ENCODE peak calls at places on chromosome 11, in eight cellular contexts. K is lung, R is fibroblast of the aortic adventitia, O is GM13976, D is suprapubic skin, Z is esophagus squamous epithelium, F is body of pancreas, B is fibroblast of pulmonary artery. V is an unnamed sample.

GRCh38 chr11:83072689-83073242 is 1.1 kb upstream of the RAB30 start:
- DNase-seq in K (no peak), R (no peak), O (no peak), D (no peak), Z (no peak), F (no peak), B (no peak), V (no peak)

GRCh38 chr11:117010808-117011540 is 87.3 kb downstream of the SIK3 start:
- DNase-seq in K (no peak), R (peak), O (no peak), D (no peak), Z (no peak), F (no peak), B (peak), V (no peak)

GRCh38 chr11:79042824-79043223 is 398.0 kb downstream of the TENM4 start:
- DNase-seq in K (no peak), R (no peak), O (no peak), D (no peak), Z (no peak), F (no peak), B (no peak), V (no peak)

GRCh38 chr11:111047376-111047775 is 198.1 kb upstream of the POU2AF2 start:
- DNase-seq in K (no peak), R (no peak), O (no peak), D (no peak), Z (no peak), F (no peak), B (no peak), V (no peak)

GRCh38 chr11:83574516-83574915 is 288.3 kb upstream of the CCDC90B start:
- DNase-seq in K (no peak), R (peak), O (no peak), D (no peak), Z (no peak), F (no peak), B (no peak), V (no peak)

GRCh38 chr11:93519179-93519578 is 24.0 kb downstream of the SMCO4 start:
- DNase-seq in K (no peak), R (no peak), O (no peak), D (no peak), Z (no peak), F (no peak), B (no peak), V (no peak)

GRCh38 chr11:125514336-125515101 is 18.5 kb upstream of the FEZ1 start:
- DNase-seq in K (no peak), R (peak), O (peak), D (no peak), Z (no peak), F (no peak), B (peak), V (peak)

GRCh38 chr11:39221739-39222138 is 2237.7 kb downstream of the LRRC4C start:
- DNase-seq in K (no peak), R (no peak), O (no peak), D (no peak), Z (no peak), F (no peak), B (no peak), V (no peak)

GRCh38 chr11:129331217-129331616 is 44.4 kb upstream of the BARX2 start:
- DNase-seq in K (no peak), R (peak), O (no peak), D (no peak), Z (no peak), F (peak), B (peak), V (no peak)

GRCh38 chr11:129331871-129332274 is 43.8 kb upstream of the BARX2 start:
- DNase-seq in K (peak), R (peak), O (peak), D (peak), Z (no peak), F (peak), B (peak), V (peak)

GRCh38 chr11:129333873-129334272 is 41.8 kb upstream of the BARX2 start:
- DNase-seq in K (no peak), R (no peak), O (no peak), D (no peak), Z (no peak), F (no peak), B (no peak), V (no peak)
- TF ChIP-seq CTCF in K (no peak), R (peak), O (no peak), D (no peak), Z (no peak), F (no peak), B (peak), V (peak)

GRCh38 chr11:7691759-7692334 is 14.4 kb downstream of the OVCH2 start:
- DNase-seq in K (no peak), R (peak), O (no peak), D (no peak), Z (no peak), F (no peak), B (peak), V (no peak)

GRCh38 chr11:7687386-7687785 is 14.1 kb upstream of the CYB5R2 start:
- DNase-seq in K (no peak), R (no peak), O (no peak), D (no peak), Z (no peak), F (no peak), B (no peak), V (no peak)

GRCh38 chr11:7688238-7688826 is 15.0 kb upstream of the CYB5R2 start:
- DNase-seq in K (no peak), R (peak), O (no peak), D (no peak), Z (no peak), F (no peak), B (peak), V (peak)

GRCh38 chr11:7689239-7689638 is 15.9 kb upstream of the CYB5R2 start:
- DNase-seq in K (no peak), R (no peak), O (no peak), D (no peak), Z (no peak), F (no peak), B (no peak), V (no peak)

GRCh38 chr11:7690648-7691047 is 15.6 kb downstream of the OVCH2 start:
- DNase-seq in K (no peak), R (peak), O (no peak), D (no peak), Z (no peak), F (no peak), B (no peak), V (peak)
- TF ChIP-seq CTCF in K (no peak), R (no peak), O (no peak), D (no peak), Z (no peak), F (no peak), B (no peak), V (peak)

GRCh38 chr11:36578458-36578857 is 10.7 kb downstream of the RAG1 start:
- DNase-seq in K (no peak), R (peak), O (no peak), D (no peak), Z (no peak), F (no peak), B (no peak), V (no peak)

GRCh38 chr11:36569095-36569494 is 1.3 kb downstream of the RAG1 start:
- DNase-seq in K (no peak), R (no peak), O (no peak), D (no peak), Z (no peak), F (no peak), B (no peak), V (no peak)

GRCh38 chr11:36577373-36577772 is 9.6 kb downstream of the RAG1 start:
- DNase-seq in K (no peak), R (no peak), O (no peak), D (no peak), Z (no peak), F (no peak), B (no peak), V (no peak)

GRCh38 chr11:36577859-36578258 is 10.1 kb downstream of the RAG1 start:
- DNase-seq in K (no peak), R (peak), O (no peak), D (no peak), Z (no peak), F (no peak), B (peak), V (no peak)

DNA sequence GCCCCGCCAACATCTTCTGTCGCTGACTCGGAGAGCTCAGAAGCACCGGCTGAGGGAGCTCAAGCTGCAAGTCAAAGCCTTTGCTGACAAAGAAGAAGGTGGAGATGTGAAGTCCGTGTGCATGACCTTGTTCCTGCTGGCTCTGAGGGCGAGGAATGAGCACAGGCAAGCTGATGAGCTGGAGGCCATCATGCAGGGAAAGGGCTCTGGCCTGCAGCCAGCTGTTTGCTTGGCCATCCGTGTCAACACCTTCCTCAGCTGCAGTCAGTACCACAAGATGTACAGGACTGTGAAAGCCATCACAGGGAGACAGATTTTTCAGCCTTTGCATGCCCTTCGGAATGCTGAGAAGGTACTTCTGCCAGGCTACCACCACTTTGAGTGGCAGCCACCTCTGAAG is 6.7 kb downstream of the RAG1 start:
- DNase-seq in K (no peak), R (no peak), O (no peak), D (no peak), Z (no peak), F (no peak), B (no peak), V (no peak)
- TF ChIP-seq CTCF in K (no peak), R (no peak), O (no peak), D (no peak), Z (no peak), F (no peak), B (no peak), V (no peak)

GRCh38 chr11:11899401-11899800 is 57.6 kb downstream of the USP47 start:
- DNase-seq in K (no peak), R (no peak), O (no peak), D (no peak), Z (no peak), F (no peak), B (no peak), V (no peak)
- TF ChIP-seq CTCF in K (no peak), R (no peak), O (no peak), D (no peak), Z (no peak), F (peak), B (no peak), V (no peak)

GRCh38 chr11:76197941-76198640 is 8.2 kb downstream of the WNT11 start:
- DNase-seq in K (no peak), R (no peak), O (no peak), D (no peak), Z (no peak), F (no peak), B (no peak), V (no peak)
- TF ChIP-seq CTCF in K (no peak), R (no peak), O (no peak), D (no peak), Z (no peak), F (no peak), B (no peak), V (no peak)

DNA sequence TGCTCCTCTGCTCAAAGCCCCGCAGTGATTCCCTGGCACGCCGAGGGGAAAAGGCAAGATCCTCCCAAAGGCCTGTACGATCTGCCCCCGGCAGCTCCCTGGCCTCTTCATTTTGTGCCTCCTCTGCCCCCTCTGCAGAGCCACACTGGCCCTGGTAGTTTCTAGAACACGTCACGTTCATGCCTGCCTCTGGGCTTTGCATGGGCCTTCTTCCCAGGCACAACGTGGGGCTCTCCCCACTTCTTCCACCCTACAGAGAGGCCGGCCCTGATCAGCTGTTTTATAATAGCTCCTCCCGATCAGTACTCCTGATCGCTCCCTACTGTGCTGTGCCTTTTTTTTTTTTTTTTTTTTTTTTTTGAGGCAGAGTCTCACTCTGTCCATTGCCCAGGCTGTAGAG is 78.4 kb downstream of the PTPRJ start:
- DNase-seq in K (no peak), R (no peak), O (no peak), D (no peak), Z (no peak), F (no peak), B (no peak), V (no peak)
- TF ChIP-seq CTCF in K (no peak), R (no peak), O (no peak), D (no peak), Z (no peak), F (no peak), B (no peak), V (no peak)

GRCh38 chr11:73359930-73360742 is 16.1 kb upstream of the RELT start:
- DNase-seq in K (no peak), R (peak), O (peak), D (no peak), Z (no peak), F (no peak), B (peak), V (peak)
- TF ChIP-seq CTCF in K (no peak), R (peak), O (no peak), D (no peak), Z (no peak), F (no peak), B (peak), V (peak)

GRCh38 chr11:103668859-103669258 is 367.6 kb upstream of the DDI1 start:
- DNase-seq in K (no peak), R (no peak), O (no peak), D (no peak), Z (no peak), F (no peak), B (no peak), V (no peak)

GRCh38 chr11:103673773-103674172 is 362.7 kb upstream of the DDI1 start:
- DNase-seq in K (no peak), R (peak), O (no peak), D (no peak), Z (no peak), F (no peak), B (peak), V (no peak)

GRCh38 chr11:103676413-103676812 is 360.0 kb upstream of the DDI1 start:
- DNase-seq in K (no peak), R (no peak), O (no peak), D (no peak), Z (no peak), F (no peak), B (no peak), V (no peak)

GRCh38 chr11:103671143-103671651 is 365.2 kb upstream of the DDI1 start:
- DNase-seq in K (no peak), R (no peak), O (no peak), D (no peak), Z (no peak), F (no peak), B (no peak), V (no peak)
- TF ChIP-seq CTCF in K (no peak), R (peak), O (no peak), D (no peak), Z (no peak), F (no peak), B (peak), V (peak)

GRCh38 chr11:65718964-65719492 is 1.6 kb downstream of the RNASEH2C start:
- DNase-seq in K (no peak), R (peak), O (no peak), D (peak), Z (no peak), F (peak), B (peak), V (no peak)
- TF ChIP-seq CTCF in K (no peak), R (no peak), O (no peak), D (no peak), Z (no peak), F (no peak), B (no peak), V (no peak)

DNA sequence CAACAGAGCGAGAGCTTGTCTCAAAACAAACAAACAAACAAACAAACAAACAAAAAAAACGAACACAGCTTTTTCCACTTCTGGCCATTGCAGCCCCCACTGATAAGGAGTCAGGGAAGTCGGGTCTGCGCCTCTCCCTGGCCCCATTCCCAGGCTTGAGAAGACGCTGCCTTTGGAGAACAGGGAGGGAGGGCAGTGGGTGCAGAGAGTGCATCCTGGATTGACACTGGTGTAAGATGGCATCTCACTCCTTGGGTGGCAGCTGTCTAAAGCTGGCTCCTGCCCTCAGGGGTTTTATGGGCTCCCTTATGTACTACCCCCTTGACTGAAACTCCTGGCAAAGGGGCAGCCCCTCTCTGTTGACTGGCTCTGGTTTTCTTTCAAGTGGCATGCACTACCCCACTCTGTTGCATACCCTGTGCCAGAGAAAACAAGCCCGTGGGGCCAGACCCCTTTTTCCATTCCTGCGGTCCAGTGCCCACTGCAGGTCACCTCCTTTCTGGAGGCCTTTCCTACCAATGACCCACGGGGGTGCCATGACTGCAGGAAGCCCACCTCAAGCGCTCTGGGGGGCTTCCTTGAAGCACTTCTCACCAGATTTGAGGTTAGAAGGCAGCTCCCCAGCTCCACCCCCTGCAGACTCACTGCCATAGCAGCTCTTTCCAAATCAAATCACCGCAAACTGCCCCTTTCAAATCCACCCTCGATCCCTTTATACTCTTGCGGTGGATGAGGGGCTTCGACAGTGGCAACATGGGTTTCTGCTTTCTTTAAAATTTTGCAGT is 12.7 kb downstream of the DRAP1 start:
- DNase-seq in K (no peak), R (no peak), O (no peak), D (no peak), Z (no peak), F (no peak), B (no peak), V (no peak)
- TF ChIP-seq CTCF in K (no peak), R (peak), O (no peak), D (no peak), Z (no peak), F (no peak), B (peak), V (peak)

V was measured in MM.1S.